ENCODE peak calls at places on chromosome 2, in ten cellular contexts. W, D, T, M, O, S, E, J, C and H are unnamed samples.

GRCh38 chr2:64609229-64609994 is 44.3 kb downstream of the SERTAD2 start:
- DNase-seq in W (no peak), D (peak), T (peak), M (peak), O (peak), S (no peak), E (peak), J (peak), C (peak), H (no peak)

GRCh38 chr2:3189076-3189591 is 188.5 kb downstream of the EIPR1 start:
- DNase-seq in W (no peak), D (no peak), T (no peak), M (no peak), O (no peak), S (no peak), E (no peak), J (no peak), C (no peak), H (no peak)

GRCh38 chr2:134454931-134455330 is 201.1 kb downstream of the MGAT5 start:
- DNase-seq in W (no peak), D (no peak), T (peak), M (no peak), O (no peak), S (no peak), E (no peak), J (no peak), C (no peak), H (no peak)

GRCh38 chr2:18749912-18750526 is 160.7 kb upstream of the NT5C1B start:
- DNase-seq in W (no peak), D (peak), T (peak), M (peak), O (no peak), S (peak), E (no peak), J (peak), C (peak), H (peak)

GRCh38 chr2:228417966-228418365 is 236.5 kb upstream of the SPHKAP start:
- DNase-seq in W (no peak), D (no peak), T (no peak), M (no peak), O (no peak), S (peak), E (no peak), J (no peak), C (no peak), H (no peak)

GRCh38 chr2:149679286-149679685 is 91.7 kb upstream of the MMADHC start:
- DNase-seq in W (no peak), D (no peak), T (no peak), M (no peak), O (no peak), S (peak), E (no peak), J (peak), C (no peak), H (no peak)

GRCh38 chr2:201607568-201607967 is 35.7 kb downstream of the TMEM237 start:
- DNase-seq in W (no peak), D (no peak), T (no peak), M (no peak), O (no peak), S (no peak), E (no peak), J (no peak), C (no peak), H (no peak)

GRCh38 chr2:27049422-27050280 is 1.8 kb upstream of the AGBL5 start:
- DNase-seq in W (no peak), D (peak), T (peak), M (peak), O (peak), S (no peak), E (peak), J (no peak), C (peak), H (no peak)

GRCh38 chr2:85716346-85716880 is 22.3 kb downstream of the GNLY start:
- DNase-seq in W (no peak), D (no peak), T (no peak), M (no peak), O (no peak), S (no peak), E (no peak), J (no peak), C (no peak), H (no peak)

GRCh38 chr2:215760526-215760925 is 252.8 kb downstream of the MREG start:
- DNase-seq in W (no peak), D (no peak), T (no peak), M (no peak), O (no peak), S (no peak), E (no peak), J (no peak), C (no peak), H (no peak)

GRCh38 chr2:230327418-230328154 is 593 bp downstream of the SP140L start:
- DNase-seq in W (no peak), D (no peak), T (no peak), M (no peak), O (peak), S (peak), E (no peak), J (no peak), C (no peak), H (no peak)

GRCh38 chr2:170271340-170271739 is 93.4 kb downstream of the MYO3B start:
- DNase-seq in W (no peak), D (no peak), T (no peak), M (no peak), O (no peak), S (peak), E (no peak), J (no peak), C (no peak), H (no peak)

GRCh38 chr2:128531856-128532255 is 213.2 kb upstream of the HS6ST1 start:
- DNase-seq in W (no peak), D (no peak), T (no peak), M (no peak), O (no peak), S (no peak), E (no peak), J (no peak), C (no peak), H (no peak)

GRCh38 chr2:147076634-147077033 is 768.2 kb upstream of the ACVR2A start:
- DNase-seq in W (no peak), D (no peak), T (no peak), M (no peak), O (no peak), S (peak), E (no peak), J (peak), C (no peak), H (no peak)
- TF ChIP-seq CTCF in W (no peak), D (no peak), T (no peak), M (no peak), O (no peak), S (no peak), E (no peak), J (no peak), C (no peak), H (no peak)

GRCh38 chr2:99439989-99440388 is 49.8 kb downstream of the REV1 start:
- DNase-seq in W (no peak), D (no peak), T (no peak), M (no peak), O (no peak), S (no peak), E (no peak), J (no peak), C (no peak), H (no peak)

GRCh38 chr2:99448556-99448955 is 41.3 kb downstream of the REV1 start:
- DNase-seq in W (no peak), D (no peak), T (no peak), M (no peak), O (no peak), S (peak), E (no peak), J (peak), C (no peak), H (no peak)

GRCh38 chr2:99444222-99444621 is 45.6 kb downstream of the REV1 start:
- DNase-seq in W (no peak), D (no peak), T (no peak), M (no peak), O (no peak), S (no peak), E (no peak), J (no peak), C (no peak), H (no peak)

GRCh38 chr2:99445065-99445464 is 44.8 kb downstream of the REV1 start:
- DNase-seq in W (no peak), D (no peak), T (no peak), M (no peak), O (no peak), S (no peak), E (no peak), J (no peak), C (no peak), H (no peak)

GRCh38 chr2:99442837-99443236 is 47.0 kb downstream of the REV1 start:
- DNase-seq in W (no peak), D (no peak), T (no peak), M (no peak), O (no peak), S (peak), E (no peak), J (peak), C (no peak), H (no peak)
- TF ChIP-seq CTCF in W (peak), D (no peak), T (peak), M (no peak), O (no peak), S (no peak), E (no peak), J (peak), C (no peak), H (no peak)

GRCh38 chr2:168697668-168698121 is 104.7 kb upstream of the NOSTRIN start:
- DNase-seq in W (no peak), D (no peak), T (peak), M (no peak), O (no peak), S (peak), E (no peak), J (no peak), C (no peak), H (no peak)

GRCh38 chr2:168702579-168702978 is 99.9 kb upstream of the NOSTRIN start:
- DNase-seq in W (no peak), D (no peak), T (no peak), M (no peak), O (no peak), S (no peak), E (no peak), J (no peak), C (no peak), H (no peak)

GRCh38 chr2:168699834-168700417 is 102.5 kb upstream of the NOSTRIN start:
- DNase-seq in W (peak), D (peak), T (no peak), M (no peak), O (no peak), S (peak), E (peak), J (peak), C (peak), H (peak)

GRCh38 chr2:168698959-168699358 is 103.5 kb upstream of the NOSTRIN start:
- DNase-seq in W (no peak), D (no peak), T (no peak), M (no peak), O (no peak), S (no peak), E (no peak), J (no peak), C (no peak), H (no peak)

GRCh38 chr2:168700615-168701245 is 101.7 kb upstream of the NOSTRIN start:
- DNase-seq in W (no peak), D (no peak), T (no peak), M (no peak), O (no peak), S (peak), E (no peak), J (peak), C (peak), H (no peak)
- TF ChIP-seq CTCF in W (no peak), D (no peak), T (no peak), M (no peak), O (no peak), S (no peak), E (no peak), J (no peak), C (no peak), H (no peak)

DNA sequence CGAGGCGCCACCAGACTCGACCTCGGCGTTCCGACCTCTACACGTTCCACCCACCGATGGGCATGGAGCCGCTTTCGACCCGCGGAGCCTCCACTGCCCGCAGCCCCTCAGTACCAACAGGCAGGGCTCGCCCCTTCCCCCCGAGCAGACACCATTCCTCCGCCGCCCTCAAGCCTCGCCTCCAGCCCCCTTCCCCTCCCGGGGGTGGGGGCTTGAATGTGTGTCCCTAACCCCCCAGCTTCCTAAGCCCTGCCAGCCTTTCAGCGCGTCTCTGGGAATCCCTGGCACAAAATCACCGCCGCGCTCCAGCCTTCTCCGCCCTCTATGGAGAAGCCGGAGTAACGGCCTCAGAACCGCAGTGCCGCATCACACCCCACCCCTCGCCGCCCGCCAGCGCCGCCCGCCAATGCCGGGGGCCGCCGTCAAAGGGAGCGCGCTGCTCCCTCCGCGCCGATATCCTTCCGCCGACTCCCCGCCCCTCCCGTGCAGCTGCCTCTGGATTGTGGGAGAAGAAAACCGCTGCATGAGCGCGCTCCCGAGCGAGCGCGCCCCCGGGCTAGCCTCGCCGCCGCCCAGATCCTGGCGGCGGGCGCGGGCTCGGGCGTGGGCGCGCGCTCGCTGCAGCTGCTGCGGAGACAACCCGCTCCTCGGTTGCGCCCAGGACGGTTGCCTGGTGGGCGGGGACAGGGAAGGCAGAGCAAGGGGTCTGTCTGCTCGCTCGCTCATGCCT is at the start of gene CCDC88A:
- DNase-seq in W (peak), D (peak), T (peak), M (peak), O (peak), S (peak), E (peak), J (peak), C (peak), H (peak)
- TF ChIP-seq CTCF in W (peak), D (no peak), T (peak), M (no peak), O (no peak), S (no peak), E (no peak), J (peak), C (peak), H (no peak)

GRCh38 chr2:37862620-37863019 is 62.5 kb upstream of the RMDN2 start:
- DNase-seq in W (no peak), D (no peak), T (no peak), M (no peak), O (no peak), S (no peak), E (no peak), J (no peak), C (no peak), H (no peak)
- TF ChIP-seq CTCF in W (no peak), D (no peak), T (no peak), M (no peak), O (no peak), S (no peak), E (no peak), J (no peak), C (no peak), H (no peak)

GRCh38 chr2:187617120-187617519 is 62.9 kb upstream of the TFPI start:
- DNase-seq in W (no peak), D (no peak), T (no peak), M (no peak), O (no peak), S (no peak), E (no peak), J (no peak), C (no peak), H (no peak)

GRCh38 chr2:187617925-187618324 is 63.7 kb upstream of the TFPI start:
- DNase-seq in W (no peak), D (no peak), T (no peak), M (no peak), O (no peak), S (no peak), E (no peak), J (no peak), C (no peak), H (no peak)

GRCh38 chr2:187612857-187613256 is 58.6 kb upstream of the TFPI start:
- DNase-seq in W (no peak), D (no peak), T (no peak), M (no peak), O (no peak), S (no peak), E (no peak), J (no peak), C (no peak), H (no peak)

GRCh38 chr2:187614756-187615155 is 60.5 kb upstream of the TFPI start:
- DNase-seq in W (no peak), D (no peak), T (no peak), M (no peak), O (no peak), S (no peak), E (no peak), J (peak), C (no peak), H (no peak)

DNA sequence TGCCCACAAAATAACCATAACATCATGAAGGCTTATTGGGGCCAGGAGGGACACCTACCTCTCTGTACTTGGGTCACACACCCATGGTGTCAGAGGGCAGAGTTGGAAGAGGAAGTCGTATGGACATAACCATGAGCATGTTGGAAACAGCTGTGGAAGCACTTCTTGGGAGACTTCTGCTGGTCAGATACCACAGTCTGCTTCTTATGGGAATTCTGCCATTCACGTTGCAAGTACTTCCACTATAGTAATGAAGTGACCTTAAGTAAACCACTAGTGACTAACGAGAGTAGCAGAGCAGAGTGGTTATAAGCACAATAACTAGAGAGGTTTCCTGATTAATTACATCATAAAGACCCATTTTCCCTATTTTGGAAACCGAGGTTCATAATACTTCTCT is 61.1 kb upstream of the TFPI start:
- DNase-seq in W (no peak), D (no peak), T (no peak), M (no peak), O (no peak), S (no peak), E (no peak), J (no peak), C (no peak), H (no peak)
- TF ChIP-seq CTCF in W (no peak), D (no peak), T (no peak), M (no peak), O (no peak), S (no peak), E (no peak), J (no peak), C (no peak), H (no peak)

GRCh38 chr2:111897924-111898702 is at the start of gene MERTK:
- DNase-seq in W (no peak), D (peak), T (peak), M (peak), O (no peak), S (peak), E (peak), J (peak), C (peak), H (peak)

GRCh38 chr2:111898703-111899514 is 502 bp downstream of the MERTK start:
- DNase-seq in W (no peak), D (no peak), T (no peak), M (no peak), O (no peak), S (no peak), E (peak), J (peak), C (no peak), H (peak)

GRCh38 chr2:111903516-111903915 is 5.1 kb downstream of the MERTK start:
- DNase-seq in W (no peak), D (no peak), T (no peak), M (no peak), O (no peak), S (no peak), E (no peak), J (no peak), C (no peak), H (no peak)

GRCh38 chr2:111903930-111904439 is 5.6 kb downstream of the MERTK start:
- DNase-seq in W (no peak), D (no peak), T (no peak), M (no peak), O (no peak), S (no peak), E (no peak), J (no peak), C (no peak), H (no peak)

DNA sequence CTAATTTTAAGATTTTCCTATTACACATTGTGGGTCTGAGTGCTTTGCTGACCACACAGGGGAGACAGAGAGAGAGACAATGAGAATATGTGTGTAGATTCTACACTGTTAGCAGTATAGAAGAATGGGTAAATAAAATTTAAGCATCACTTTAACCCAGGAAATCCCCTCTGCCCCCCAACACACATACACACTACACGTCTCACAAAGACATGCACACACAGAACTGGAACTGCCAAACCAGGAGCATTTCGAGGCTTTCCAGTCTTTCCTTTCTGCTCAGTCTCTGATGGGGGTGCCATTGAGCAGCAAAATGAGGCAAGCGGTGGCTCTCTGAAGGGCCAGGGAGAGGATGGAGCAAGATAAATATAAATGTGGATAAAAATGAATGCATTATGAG is 2.5 kb downstream of the MERTK start:
- DNase-seq in W (no peak), D (peak), T (peak), M (no peak), O (no peak), S (peak), E (no peak), J (peak), C (peak), H (no peak)
- TF ChIP-seq CTCF in W (peak), D (no peak), T (peak), M (peak), O (no peak), S (no peak), E (no peak), J (peak), C (peak), H (no peak)